ENCODE peak calls at places on chromosomes 3 and 15, in ten cellular contexts. G, U, Z, T, R, I, S, O, H and L are unnamed samples.

GRCh38 chr15:94412979-94413741 is 181.8 kb downstream of the MCTP2 start:
- DNase-seq in G (no peak), U (no peak), Z (no peak), T (no peak), R (peak), I (no peak), S (peak), O (peak), H (no peak), L (no peak)

GRCh38 chr3:112979244-112979832 is 4.4 kb upstream of the CD200R1 start:
- DNase-seq in G (no peak), U (no peak), Z (no peak), T (no peak), R (peak), I (peak), S (peak), O (peak), H (no peak), L (no peak)

GRCh38 chr3:54905230-54905888 is 22.5 kb downstream of the LRTM1 start:
- DNase-seq in G (no peak), U (no peak), Z (peak), T (no peak), R (no peak), I (no peak), S (no peak), O (peak), H (no peak), L (no peak)

GRCh38 chr15:85941186-85941855 is 138.3 kb upstream of the AGBL1 start:
- DNase-seq in G (no peak), U (no peak), Z (no peak), T (no peak), R (no peak), I (no peak), S (peak), O (no peak), H (no peak), L (no peak)

GRCh38 chr3:106844638-106845037 is 532.6 kb upstream of the CCDC54 start:
- DNase-seq in G (no peak), U (no peak), Z (no peak), T (no peak), R (no peak), I (no peak), S (no peak), O (no peak), H (no peak), L (no peak)

GRCh38 chr3:100756441-100756840 is 47.1 kb downstream of the TFG start:
- DNase-seq in G (no peak), U (no peak), Z (no peak), T (no peak), R (no peak), I (no peak), S (no peak), O (peak), H (no peak), L (no peak)

GRCh38 chr3:179981646-179982045 is 55.1 kb downstream of the PEX5L start:
- DNase-seq in G (no peak), U (no peak), Z (no peak), T (no peak), R (no peak), I (no peak), S (no peak), O (no peak), H (no peak), L (no peak)

GRCh38 chr3:159798951-159799350 is 189.7 kb upstream of the IL12A start:
- DNase-seq in G (no peak), U (no peak), Z (no peak), T (no peak), R (no peak), I (no peak), S (peak), O (peak), H (no peak), L (no peak)

GRCh38 chr3:190586631-190587000 is 72.7 kb downstream of the IL1RAP start:
- DNase-seq in G (no peak), U (no peak), Z (peak), T (no peak), R (no peak), I (no peak), S (peak), O (peak), H (no peak), L (no peak)

GRCh38 chr15:77059761-77060345 is 11.1 kb downstream of the TSPAN3 start:
- DNase-seq in G (no peak), U (no peak), Z (no peak), T (no peak), R (no peak), I (no peak), S (no peak), O (no peak), H (no peak), L (no peak)

GRCh38 chr3:122403489-122403888 is 12.4 kb downstream of the WDR5B start:
- DNase-seq in G (no peak), U (no peak), Z (no peak), T (no peak), R (no peak), I (no peak), S (no peak), O (peak), H (no peak), L (no peak)

GRCh38 chr15:91385301-91385700 is 285.2 kb downstream of the SV2B start:
- DNase-seq in G (peak), U (no peak), Z (no peak), T (no peak), R (peak), I (no peak), S (no peak), O (no peak), H (no peak), L (no peak)

GRCh38 chr15:67543348-67543718 is 830 bp downstream of the MAP2K5 start:
- DNase-seq in G (no peak), U (no peak), Z (peak), T (no peak), R (peak), I (peak), S (peak), O (peak), H (no peak), L (no peak)

GRCh38 chr3:122786067-122786466 is 7.6 kb downstream of the HSPBAP1 start:
- DNase-seq in G (no peak), U (no peak), Z (peak), T (no peak), R (no peak), I (no peak), S (no peak), O (peak), H (no peak), L (no peak)

GRCh38 chr3:150216041-150216811 is 191.9 kb upstream of the TSC22D2 start:
- DNase-seq in G (no peak), U (no peak), Z (peak), T (no peak), R (peak), I (no peak), S (no peak), O (peak), H (no peak), L (no peak)

GRCh38 chr3:72010044-72010443 is 225.1 kb upstream of the PROK2 start:
- DNase-seq in G (no peak), U (no peak), Z (no peak), T (no peak), R (peak), I (no peak), S (no peak), O (peak), H (no peak), L (peak)

GRCh38 chr15:70672081-70672480 is 91.3 kb downstream of the UACA start:
- DNase-seq in G (no peak), U (no peak), Z (no peak), T (no peak), R (no peak), I (no peak), S (no peak), O (no peak), H (no peak), L (no peak)

GRCh38 chr15:77589839-77590238 is 42.9 kb downstream of the LINGO1 start:
- DNase-seq in G (no peak), U (no peak), Z (no peak), T (no peak), R (peak), I (no peak), S (no peak), O (no peak), H (no peak), L (no peak)

GRCh38 chr15:80679167-80679804 is 15.8 kb upstream of the ABHD17C start:
- DNase-seq in G (no peak), U (no peak), Z (no peak), T (no peak), R (no peak), I (no peak), S (peak), O (no peak), H (no peak), L (no peak)

GRCh38 chr3:177483182-177483967 is 286.1 kb upstream of the TBL1XR1 start:
- DNase-seq in G (peak), U (no peak), Z (no peak), T (no peak), R (peak), I (no peak), S (peak), O (no peak), H (peak), L (no peak)

GRCh38 chr3:190319660-190320059 is 2.6 kb downstream of the CLDN1 start:
- DNase-seq in G (no peak), U (no peak), Z (no peak), T (no peak), R (no peak), I (no peak), S (no peak), O (no peak), H (no peak), L (no peak)

GRCh38 chr15:82698711-82699345 is 10.8 kb downstream of the AP3B2 start:
- DNase-seq in G (no peak), U (no peak), Z (no peak), T (no peak), R (no peak), I (no peak), S (no peak), O (peak), H (no peak), L (no peak)

GRCh38 chr3:38721207-38721772 is 71.8 kb upstream of the SCN5A start:
- DNase-seq in G (no peak), U (no peak), Z (no peak), T (no peak), R (no peak), I (no peak), S (no peak), O (no peak), H (no peak), L (no peak)

GRCh38 chr15:88382482-88382983 is 84.7 kb downstream of the MRPL46 start:
- DNase-seq in G (no peak), U (no peak), Z (no peak), T (no peak), R (no peak), I (no peak), S (no peak), O (no peak), H (no peak), L (no peak)

GRCh38 chr3:172107403-172107802 is 68.0 kb downstream of the FNDC3B start:
- DNase-seq in G (no peak), U (no peak), Z (no peak), T (peak), R (no peak), I (peak), S (no peak), O (peak), H (no peak), L (peak)

GRCh38 chr3:43620953-43621405 is 832 bp downstream of the ANO10 start:
- DNase-seq in G (no peak), U (no peak), Z (no peak), T (no peak), R (no peak), I (no peak), S (peak), O (peak), H (no peak), L (no peak)

GRCh38 chr15:72197045-72197459 is 535 bp downstream of the GRAMD2A start:
- DNase-seq in G (peak), U (no peak), Z (peak), T (no peak), R (no peak), I (no peak), S (no peak), O (peak), H (no peak), L (no peak)

GRCh38 chr15:64232400-64232799 is 69.6 kb upstream of the PPIB start:
- DNase-seq in G (no peak), U (no peak), Z (peak), T (no peak), R (no peak), I (no peak), S (no peak), O (peak), H (no peak), L (no peak)